ENCODE peak calls at places on chromosome 1, in seven cellular contexts. T, A, G, E, S, X and P are unnamed samples.

GRCh38 chr1:45401524-45401923 is 61.3 kb upstream of the MUTYH start:
- DNase-seq in S (no peak), A (no peak), E (no peak), T (no peak), G (no peak), X (no peak), P (no peak)

GRCh38 chr1:238991730-238992490 is 394.5 kb upstream of the CHRM3 start:
- DNase-seq in E (no peak), X (no peak), A (no peak), T (no peak), S (no peak), G (no peak), P (no peak)

GRCh38 chr1:31723828-31724359 is 20.1 kb upstream of the COL16A1 start:
- DNase-seq in S (peak), A (peak), E (no peak), T (peak), X (peak), G (peak), P (peak)

GRCh38 chr1:235881930-235882700 is 15.4 kb upstream of the LYST start:
- DNase-seq in G (no peak), X (no peak), E (no peak), T (no peak), S (no peak), A (no peak), P (no peak)

GRCh38 chr1:221667504-221667903 is 74.4 kb downstream of the DUSP10 start:
- DNase-seq in E (peak), A (peak), T (peak), X (peak), S (no peak), G (no peak), P (peak)

GRCh38 chr1:88398338-88398737 is 285.7 kb upstream of the PKN2 start:
- DNase-seq in E (no peak), X (no peak), A (no peak), S (no peak), G (no peak), T (no peak), P (no peak)

GRCh38 chr1:55635856-55636255 is 420.7 kb upstream of the USP24 start:
- DNase-seq in S (peak), A (no peak), E (peak), G (no peak), X (no peak), T (peak), P (no peak)

GRCh38 chr1:231808990-231809389 is 182.4 kb downstream of the DISC1 start:
- DNase-seq in A (peak), G (no peak), T (peak), E (peak), S (peak), X (peak), P (no peak)